ENCODE peak calls at places on chromosomes 3 and 15, in seven cellular contexts. G is stomach, T is spleen, J is HCT116, N is endothelial cell of umbilical vein, C is sigmoid colon, O is breast epithelium. R is an unnamed sample.

GRCh38 chr15:42456971-42457370 is 34.0 kb downstream of the ZNF106 start:
- DNase-seq in G (no peak), O (no peak), N (no peak), T (no peak), J (no peak), C (no peak), R (no peak)

GRCh38 chr3:150759319-150759718 is 3.6 kb downstream of the SIAH2 start:
- DNase-seq in C (no peak), O (no peak), N (no peak), G (no peak), J (no peak), T (no peak), R (no peak)

GRCh38 chr15:33161209-33161608 is 33.3 kb downstream of the FMN1 start:
- DNase-seq in C (no peak), O (no peak), J (no peak), G (no peak), N (no peak), T (no peak), R (no peak)

GRCh38 chr3:90099493-90099892 is 992.1 kb downstream of the EPHA3 start:
- DNase-seq in C (no peak), T (no peak), G (no peak), O (no peak), J (no peak), N (no peak), R (no peak)

GRCh38 chr15:52097176-52097575 is 15.4 kb downstream of the BCL2L10 start:
- DNase-seq in N (peak; percentile 71), O (no peak), J (no peak), G (no peak), C (no peak), T (no peak), R (no peak)

GRCh38 chr15:85407421-85408269 is 27.2 kb downstream of the AKAP13 start:
- DNase-seq in N (peak; percentile 92), C (no peak), J (no peak), O (no peak), G (no peak), T (no peak), R (no peak)

GRCh38 chr15:99104788-99105515 is at the start of gene SYNM:
- DNase-seq in N (peak; percentile 83), G (peak; percentile 67), O (peak; percentile 82), C (peak; percentile 94), T (peak; percentile 86), J (peak; percentile 77), R (peak; percentile 59)

GRCh38 chr15:53520867-53521525 is 238.5 kb downstream of the WDR72 start:
- DNase-seq in T (no peak), C (no peak), G (no peak), N (no peak), J (no peak), O (no peak), R (no peak)

GRCh38 chr3:54967586-54968244 is 39.9 kb upstream of the LRTM1 start:
- DNase-seq in T (no peak), G (no peak), N (no peak), J (no peak), O (no peak), C (no peak), R (no peak)

GRCh38 chr3:5210926-5211325 is 23.4 kb downstream of the EDEM1 start:
- DNase-seq in G (no peak), O (no peak), J (no peak), N (no peak), C (no peak), T (no peak), R (no peak)

GRCh38 chr3:172009736-172010254 is 29.6 kb upstream of the FNDC3B start:
- DNase-seq in J (no peak), O (no peak), N (no peak), G (no peak), T (no peak), C (no peak), R (no peak)

GRCh38 chr15:101207867-101208288 is 44.0 kb downstream of the CHSY1 start:
- DNase-seq in G (peak; percentile 42), O (no peak), N (no peak), C (peak; percentile 82), T (peak; percentile 81), J (no peak), R (no peak)

GRCh38 chr3:197524128-197524527 is 31.6 kb downstream of the BDH1 start:
- DNase-seq in N (no peak), T (no peak), J (no peak), C (no peak), G (no peak), O (no peak), R (no peak)

GRCh38 chr3:11327619-11328018 is 55.4 kb downstream of the ATG7 start:
- DNase-seq in O (no peak), G (no peak), N (no peak), T (no peak), C (no peak), J (no peak), R (no peak)

GRCh38 chr3:26753109-26753508 is 130.5 kb downstream of the LRRC3B start:
- DNase-seq in C (no peak), T (no peak), N (no peak), O (no peak), G (no peak), J (no peak), R (no peak)

GRCh38 chr3:140467104-140467577 is 210.7 kb upstream of the TRIM42 start:
- DNase-seq in G (no peak), J (peak; percentile 34), O (no peak), C (no peak), N (no peak), T (no peak), R (no peak)

GRCh38 chr3:131750256-131750655 is 247.5 kb upstream of the MRPL3 start:
- DNase-seq in G (no peak), N (no peak), J (no peak), T (no peak), O (no peak), C (no peak), R (no peak)

GRCh38 chr15:57138260-57138895 is 219.9 kb downstream of the TCF12 start:
- DNase-seq in N (peak; percentile 75), O (no peak), C (no peak), J (peak; percentile 33), G (peak; percentile 31), T (no peak), R (no peak)

DNA sequence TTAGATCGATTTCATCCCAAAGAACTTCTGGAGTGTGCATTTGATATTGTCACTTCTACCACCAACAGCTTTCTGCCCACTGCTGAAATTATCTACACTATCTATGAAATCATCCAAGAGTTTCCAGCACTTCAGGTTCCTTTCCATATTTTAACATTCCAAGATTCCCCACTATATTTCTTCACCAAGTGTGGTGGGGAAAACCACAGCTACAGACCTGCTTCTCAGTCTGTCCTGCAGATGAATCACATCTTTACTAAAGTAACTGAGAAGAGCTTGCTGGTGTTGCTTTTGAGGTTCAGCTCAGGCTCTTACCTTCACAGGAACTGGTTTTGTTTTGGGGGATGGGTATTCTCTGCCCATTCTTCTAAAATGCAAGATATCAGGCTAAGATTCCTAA is 30.9 kb downstream of the SRP14 start:
- DNase-seq in C (no peak), J (no peak), T (no peak), O (no peak), G (no peak), N (no peak), R (no peak)
- TF ChIP-seq POLR2A in C (no peak), J (no peak), T (no peak), O (no peak), G (no peak), N (no peak), R (no peak)

GRCh38 chr3:183301937-183302580 is 49.0 kb downstream of the B3GNT5 start:
- DNase-seq in J (no peak), T (no peak), O (no peak), N (no peak), C (no peak), G (no peak), R (no peak)

GRCh38 chr3:183296944-183297343 is 43.9 kb downstream of the B3GNT5 start:
- DNase-seq in C (no peak), G (no peak), O (no peak), J (no peak), T (no peak), N (no peak), R (no peak)

GRCh38 chr3:183300996-183301562 is 48.0 kb downstream of the B3GNT5 start:
- DNase-seq in G (no peak), J (no peak), N (no peak), T (no peak), C (no peak), O (no peak), R (no peak)

GRCh38 chr3:183299976-183300375 is 46.9 kb downstream of the B3GNT5 start:
- DNase-seq in G (no peak), O (no peak), T (no peak), J (no peak), C (no peak), N (no peak), R (no peak)

GRCh38 chr3:183298708-183299153 is 45.7 kb downstream of the B3GNT5 start:
- DNase-seq in T (peak; percentile 84), J (no peak), C (peak; percentile 78), N (no peak), G (no peak), O (no peak), R (no peak)
- TF ChIP-seq POLR2AphosphoS5 in T (no peak), J (no peak), C (no peak), N (no peak), G (no peak), O (no peak), R (no peak)

DNA sequence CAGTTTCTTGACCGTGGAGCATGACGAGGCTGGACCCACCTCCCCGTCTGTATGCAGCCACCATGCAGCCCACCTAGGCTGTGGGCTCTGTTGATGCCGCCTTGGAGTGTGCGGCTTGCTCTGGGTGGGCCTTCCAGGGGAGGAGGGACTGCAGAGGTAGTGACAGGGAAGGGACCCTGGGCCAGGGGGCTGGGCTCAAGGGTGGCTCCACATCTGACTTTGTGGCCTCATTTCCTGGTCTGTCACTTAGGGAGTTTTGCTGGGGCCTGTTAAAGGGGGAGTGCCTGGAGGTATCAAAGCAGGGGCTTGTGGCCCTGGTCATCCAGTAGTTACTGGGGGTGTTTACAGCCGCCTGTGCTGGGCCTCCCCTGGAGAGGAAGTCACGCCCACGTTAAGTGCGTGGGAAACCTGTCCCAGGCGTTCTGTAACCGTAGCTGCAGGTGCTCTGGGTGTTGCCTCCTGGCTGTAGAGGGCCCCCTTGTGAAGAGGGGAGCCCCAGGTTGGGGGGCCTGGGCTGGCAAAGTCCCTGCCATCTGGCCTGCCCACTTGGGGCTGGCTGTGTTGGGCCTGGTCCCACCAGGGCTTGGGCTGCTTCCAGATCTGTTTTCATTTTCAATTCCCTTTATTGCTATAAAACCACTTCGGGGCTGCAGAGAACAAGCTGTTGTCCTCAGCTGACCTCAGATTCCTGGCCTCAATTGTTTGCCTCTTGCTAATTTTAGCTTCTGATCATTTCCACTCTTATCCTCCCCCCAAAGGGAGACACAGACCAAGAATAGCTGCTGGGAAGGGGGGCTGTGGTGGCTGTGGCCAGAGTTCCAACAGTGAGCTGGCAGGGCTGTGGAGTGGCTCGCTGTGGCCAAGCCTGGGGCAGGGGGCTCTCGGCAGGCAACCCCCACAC is 26.5 kb downstream of the KLF13 start:
- DNase-seq in J (no peak), C (peak; percentile 89), O (no peak), T (peak; percentile 92), N (peak; percentile 90), G (peak; percentile 67), R (peak; percentile 80)
- TF ChIP-seq POLR2A in J (no peak), C (no peak), O (no peak), T (peak; percentile 1), N (no peak), G (no peak), R (no peak)

GRCh38 chr3:1232276-1232675 is 139.5 kb downstream of the CNTN6 start:
- DNase-seq in G (no peak), C (no peak), N (no peak), T (no peak), J (no peak), O (no peak), R (no peak)

GRCh38 chr3:1227111-1227510 is 134.3 kb downstream of the CNTN6 start:
- DNase-seq in T (no peak), N (no peak), J (no peak), O (no peak), C (no peak), G (no peak), R (no peak)

GRCh38 chr3:1228289-1228688 is 135.5 kb downstream of the CNTN6 start:
- DNase-seq in O (no peak), T (no peak), J (no peak), N (no peak), C (no peak), G (no peak), R (no peak)
- TF ChIP-seq POLR2AphosphoS5 in O (no peak), T (no peak), J (no peak), N (no peak), C (no peak), G (no peak), R (no peak)